ENCODE peak calls at places on chromosomes 13 and 19, in six cellular contexts. B is IMR-90, J is HepG2, T is SK-N-SH, S is K562, Q is GM12878. H is an unnamed sample.

GRCh38 chr13:22270881-22271280 is 600.0 kb downstream of the FGF9 start:
- DNase-seq in S (no peak), J (no peak), Q (no peak), B (no peak), T (no peak), H (no peak)

GRCh38 chr19:54312436-54313362 is at the start of gene LILRA5:
- DNase-seq in J (no peak), S (no peak), T (no peak), B (no peak), Q (no peak), H (no peak)

GRCh38 chr19:58317481-58318072 is 9.2 kb upstream of the ZSCAN22 start:
- DNase-seq in T (no peak), S (peak; percentile 36), Q (no peak), J (no peak), B (peak; percentile 59), H (no peak)

GRCh38 chr19:5622465-5623396 is at the start of the genes SAFB and SAFB2:
- DNase-seq in J (peak; percentile 98), T (peak; percentile 99), Q (peak; percentile 99), B (peak; percentile 100), S (peak; percentile 98), H (peak; percentile 90)

GRCh38 chr19:49712397-49712859 is 21.5 kb downstream of the CPT1C start:
- DNase-seq in Q (no peak), S (peak; percentile 95), J (peak; percentile 23), T (peak; percentile 93), B (peak; percentile 1), H (peak; percentile 96)

GRCh38 chr13:21753117-21753729 is 82.3 kb downstream of the FGF9 start:
- DNase-seq in J (no peak), Q (no peak), B (no peak), S (no peak), T (no peak), H (no peak)

GRCh38 chr13:49683489-49683888 is 7.8 kb downstream of the EBPL start:
- DNase-seq in S (no peak), Q (no peak), T (no peak), J (no peak), B (no peak), H (no peak)

GRCh38 chr19:29845576-29846176 is 33.9 kb downstream of the CCNE1 start:
- DNase-seq in B (peak; percentile 18), Q (no peak), S (peak; percentile 40), J (no peak), T (peak; percentile 63), H (peak; percentile 84)

GRCh38 chr13:76425930-76426329 is 460.3 kb downstream of the KCTD12 start:
- DNase-seq in Q (no peak), B (peak; percentile 93), J (no peak), S (no peak), T (no peak), H (no peak)

GRCh38 chr19:13909430-13909829 is 3.4 kb downstream of the CC2D1A start:
- DNase-seq in Q (no peak), B (no peak), J (no peak), T (no peak), S (no peak), H (no peak)

GRCh38 chr19:28727133-28727834 is 485.7 kb downstream of the UQCRFS1 start:
- DNase-seq in Q (no peak), S (peak; percentile 93), J (no peak), B (no peak), T (peak; percentile 65), H (no peak)

GRCh38 chr19:38037151-38037611 is 130.2 kb downstream of the SIPA1L3 start:
- DNase-seq in B (no peak), Q (no peak), J (no peak), T (no peak), S (no peak), H (no peak)

GRCh38 chr13:99308481-99309087 is 1.4 kb upstream of the GPR183 start:
- DNase-seq in B (peak; percentile 63), S (no peak), Q (no peak), T (no peak), J (no peak), H (no peak)

GRCh38 chr13:82758056-82758455 is 1124.2 kb downstream of the SLITRK1 start:
- DNase-seq in Q (no peak), S (no peak), T (peak; percentile 37), B (peak; percentile 17), J (peak; percentile 15), H (no peak)

GRCh38 chr19:294819-295686 is 3.9 kb upstream of the PLPP2 start:
- DNase-seq in B (peak; percentile 12), J (no peak), S (peak; percentile 79), T (peak; percentile 65), Q (no peak), H (peak; percentile 50)

GRCh38 chr13:110322828-110323171 is 15.7 kb downstream of the COL4A2 start:
- DNase-seq in B (no peak), Q (no peak), J (no peak), T (no peak), S (no peak), H (no peak)

GRCh38 chr13:110320645-110321044 is 13.6 kb downstream of the COL4A2 start:
- DNase-seq in B (no peak), Q (no peak), S (no peak), T (no peak), J (no peak), H (no peak)

GRCh38 chr13:110323986-110324749 is 17.1 kb downstream of the COL4A2 start:
- DNase-seq in Q (no peak), T (no peak), J (no peak), B (no peak), S (no peak), H (no peak)

GRCh38 chr13:110323172-110323851 is 16.2 kb downstream of the COL4A2 start:
- DNase-seq in S (no peak), T (no peak), J (no peak), B (peak; percentile 96), Q (no peak), H (no peak)

DNA sequence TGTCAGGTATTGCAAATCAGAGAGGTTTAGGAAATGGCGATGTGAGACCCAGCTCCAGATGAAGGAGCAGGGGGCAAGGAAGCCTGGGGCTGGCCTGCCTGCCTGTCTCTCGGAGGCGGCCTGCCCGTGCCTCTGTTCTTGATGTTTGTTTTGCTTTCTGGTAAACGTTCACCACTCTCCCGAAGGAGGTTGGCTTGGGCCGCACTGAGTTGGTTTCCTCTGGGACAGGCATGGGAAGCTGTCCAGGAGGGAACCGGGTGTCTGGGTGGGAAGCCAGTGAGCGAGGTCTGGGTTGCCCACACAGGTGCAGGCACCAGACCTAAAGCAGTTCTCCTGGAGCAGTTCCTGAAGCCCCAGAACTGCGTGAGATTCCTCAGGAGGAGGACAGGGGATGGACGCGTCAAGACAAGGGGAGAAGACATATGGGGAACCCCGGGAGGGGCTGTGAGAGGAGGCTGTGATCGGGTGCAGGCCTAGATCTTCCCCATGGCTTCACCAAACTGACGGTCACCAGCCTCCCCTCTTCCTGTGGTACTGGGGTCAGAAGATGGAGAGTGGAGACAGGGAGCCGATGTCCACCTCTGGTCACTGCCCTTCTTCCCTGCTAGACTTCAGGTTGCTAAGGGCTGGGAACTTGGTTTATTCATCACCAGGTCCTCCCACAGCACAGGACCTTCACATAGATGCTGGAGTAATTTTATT is 15.2 kb downstream of the COL4A2 start:
- DNase-seq in Q (no peak), S (no peak), B (no peak), J (no peak), T (no peak), H (no peak)
- TF ChIP-seq RFX5 in Q (no peak), S (no peak), B (no peak), J (no peak), T (no peak), H (no peak)

DNA sequence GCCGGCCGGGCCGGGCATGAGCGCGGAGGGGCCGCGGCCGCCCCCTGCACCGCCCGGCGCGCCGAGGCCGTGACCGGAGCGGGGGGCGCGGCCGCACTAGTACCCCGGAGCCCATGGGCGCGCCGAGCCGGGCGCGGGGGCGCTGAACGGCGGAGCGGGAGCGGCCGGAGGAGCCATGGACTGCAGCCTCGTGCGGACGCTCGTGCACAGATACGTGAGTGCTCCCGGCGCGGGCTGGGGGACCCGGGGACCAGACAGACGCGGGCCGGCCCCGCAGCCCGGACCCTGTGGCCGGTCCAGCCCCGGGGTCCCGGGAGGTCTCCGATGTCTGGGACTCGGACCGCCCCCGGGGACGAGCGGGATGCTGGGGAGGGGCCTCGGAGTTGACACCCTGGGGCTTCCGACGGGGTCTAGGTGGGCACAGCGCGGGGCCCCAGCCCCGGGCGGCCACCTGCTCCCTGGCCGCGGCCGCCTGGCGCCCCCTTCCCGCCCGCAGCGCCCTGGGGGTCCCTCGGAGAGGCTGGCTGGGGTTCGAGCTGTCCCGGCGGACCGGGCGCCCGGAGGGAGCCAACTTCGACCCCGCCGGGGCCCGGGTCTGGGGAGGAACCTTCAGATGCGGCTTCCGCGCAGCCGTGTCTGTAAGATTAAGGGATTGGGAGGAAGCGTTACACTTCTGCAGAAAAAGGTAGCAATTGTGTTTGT is 555 bp downstream of the ATP11A start:
- DNase-seq in T (peak; percentile 84), S (no peak), Q (no peak), J (no peak), B (peak; percentile 44), H (no peak)
- TF ChIP-seq RFX5 in T (no peak), S (no peak), Q (no peak), J (no peak), B (no peak), H (no peak)

DNA sequence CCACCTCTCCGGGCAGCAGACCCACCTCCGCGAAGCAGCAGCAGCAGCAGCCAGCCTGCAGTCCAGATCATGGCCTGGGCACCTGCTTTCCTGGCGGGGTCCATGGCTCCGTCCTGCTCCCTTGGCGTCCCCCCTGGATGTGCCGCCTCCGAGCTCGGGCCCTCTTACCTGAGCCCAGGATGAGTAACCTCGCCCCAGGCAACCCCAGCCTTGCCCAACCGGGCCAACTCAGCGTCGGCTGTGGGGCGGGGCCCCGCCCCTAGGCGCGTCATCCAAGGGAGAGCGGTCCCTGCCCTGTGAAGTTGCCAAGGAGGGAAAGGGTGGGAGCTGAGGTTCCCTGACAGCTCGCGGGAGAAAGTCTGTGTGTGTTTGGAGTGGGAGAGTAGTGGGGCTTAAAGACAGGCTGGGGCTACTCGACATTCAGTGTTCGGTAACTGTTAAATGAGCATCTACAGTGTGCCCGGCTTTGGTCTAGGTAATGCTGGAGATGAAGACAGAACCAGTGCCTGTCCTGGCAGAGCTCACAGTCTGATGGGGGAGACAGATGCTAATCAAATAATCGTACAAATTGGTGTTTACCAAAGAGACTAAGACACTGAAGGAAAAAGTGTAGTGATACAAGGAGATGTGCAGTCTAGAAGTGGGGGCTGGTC is at the start of gene LYPD3:
- DNase-seq in T (no peak), S (peak; percentile 39), Q (no peak), B (peak; percentile 31), J (no peak), H (no peak)
- TF ChIP-seq RFX5 in T (no peak), S (no peak), Q (no peak), B (no peak), J (no peak), H (no peak)

GRCh38 chr19:35983177-35983576 is 11.8 kb upstream of the SDHAF1 start:
- DNase-seq in S (no peak), T (no peak), Q (no peak), B (no peak), J (no peak), H (no peak)

GRCh38 chr19:35988824-35989223 is 6.2 kb upstream of the SDHAF1 start:
- DNase-seq in S (no peak), J (no peak), Q (no peak), B (no peak), T (no peak), H (no peak)

GRCh38 chr19:35986111-35986510 is 8.9 kb upstream of the SDHAF1 start:
- DNase-seq in S (no peak), B (no peak), Q (no peak), J (no peak), T (no peak), H (no peak)

GRCh38 chr19:35987571-35987896 is 7.5 kb upstream of the SDHAF1 start:
- DNase-seq in B (no peak), J (no peak), T (no peak), S (no peak), Q (no peak), H (no peak)

GRCh38 chr19:35986664-35987570 is 8.1 kb upstream of the SDHAF1 start:
- DNase-seq in Q (no peak), T (peak; percentile 90), J (no peak), B (no peak), S (peak; percentile 30), H (peak; percentile 81)
- TF ChIP-seq RFX5 in Q (no peak), T (no peak), J (no peak), B (no peak), S (no peak), H (no peak)

H was measured in A549.